ENCODE peak calls at places on chromosome 15, in four cellular contexts. One of them, this sample, is unnamed.
A peak's percentile ranks its signal among the peaks of the same experiment; 100 is the strongest.

GRCh38 chr15:77862651-77863104 is 214.8 kb downstream of the TBC1D2B start:
- DNase-seq in MV-4-11: no peak
- DNase-seq in stimulated activated CD4-positive, alpha-beta T cell treated with anti-CD3 and anti-CD28 coated beads, Interleukin-4, amount 100 ng/mL, for 1 hour: no peak
- DNase-seq in T follicular helper cell: no peak
- DNase-seq in this sample: no peak

GRCh38 chr15:85479071-85479647 is 98.8 kb downstream of the AKAP13 start:
- DNase-seq in stimulated activated CD4-positive, alpha-beta T cell treated with anti-CD3 and anti-CD28 coated beads, Interleukin-4, amount 100 ng/mL, for 1 hour: no peak
- DNase-seq in MV-4-11: no peak
- DNase-seq in T follicular helper cell: no peak
- DNase-seq in this sample: peak; percentile 43

GRCh38 chr15:78365931-78366330 is 25.8 kb downstream of the CRABP1 start:
- DNase-seq in T follicular helper cell: no peak
- DNase-seq in stimulated activated CD4-positive, alpha-beta T cell treated with anti-CD3 and anti-CD28 coated beads, Interleukin-4, amount 100 ng/mL, for 1 hour: no peak
- DNase-seq in MV-4-11: no peak
- DNase-seq in this sample: no peak

GRCh38 chr15:45588199-45588910 is 1.2 kb downstream of the BLOC1S6 start:
- DNase-seq in stimulated activated CD4-positive, alpha-beta T cell treated with anti-CD3 and anti-CD28 coated beads, Interleukin-4, amount 100 ng/mL, for 1 hour: no peak
- DNase-seq in T follicular helper cell: no peak
- DNase-seq in MV-4-11: no peak
- DNase-seq in this sample: no peak

GRCh38 chr15:64950888-64951287 is 38.8 kb downstream of the SPG21 start:
- DNase-seq in T follicular helper cell: no peak
- DNase-seq in stimulated activated CD4-positive, alpha-beta T cell treated with anti-CD3 and anti-CD28 coated beads, Interleukin-4, amount 100 ng/mL, for 1 hour: no peak
- DNase-seq in MV-4-11: peak; percentile 37
- DNase-seq in this sample: no peak

GRCh38 chr15:72967836-72968530 is 84.3 kb upstream of the NEO1 start:
- DNase-seq in MV-4-11: no peak
- DNase-seq in stimulated activated CD4-positive, alpha-beta T cell treated with anti-CD3 and anti-CD28 coated beads, Interleukin-4, amount 100 ng/mL, for 1 hour: no peak
- DNase-seq in T follicular helper cell: no peak
- DNase-seq in this sample: no peak

GRCh38 chr15:23447107-23447500 is at the start of gene GOLGA6L2:
- DNase-seq in MV-4-11: peak; percentile 17
- DNase-seq in T follicular helper cell: no peak
- DNase-seq in stimulated activated CD4-positive, alpha-beta T cell treated with anti-CD3 and anti-CD28 coated beads, Interleukin-4, amount 100 ng/mL, for 1 hour: no peak
- DNase-seq in this sample: no peak

GRCh38 chr15:82543155-82543554 is 2.9 kb upstream of the RPS17 start:
- DNase-seq in stimulated activated CD4-positive, alpha-beta T cell treated with anti-CD3 and anti-CD28 coated beads, Interleukin-4, amount 100 ng/mL, for 1 hour: no peak
- DNase-seq in T follicular helper cell: no peak
- DNase-seq in MV-4-11: peak; percentile 79
- DNase-seq in this sample: no peak

GRCh38 chr15:49605588-49605987 is 15.0 kb downstream of the FAM227B start:
- DNase-seq in T follicular helper cell: no peak
- DNase-seq in stimulated activated CD4-positive, alpha-beta T cell treated with anti-CD3 and anti-CD28 coated beads, Interleukin-4, amount 100 ng/mL, for 1 hour: no peak
- DNase-seq in MV-4-11: no peak
- DNase-seq in this sample: no peak

GRCh38 chr15:96418146-96418545 is 87.6 kb downstream of the NR2F2 start:
- DNase-seq in MV-4-11: no peak
- DNase-seq in T follicular helper cell: no peak
- DNase-seq in stimulated activated CD4-positive, alpha-beta T cell treated with anti-CD3 and anti-CD28 coated beads, Interleukin-4, amount 100 ng/mL, for 1 hour: no peak
- DNase-seq in this sample: no peak

GRCh38 chr15:48675436-48675835 is 29.9 kb upstream of the FBN1 start:
- DNase-seq in T follicular helper cell: no peak
- DNase-seq in stimulated activated CD4-positive, alpha-beta T cell treated with anti-CD3 and anti-CD28 coated beads, Interleukin-4, amount 100 ng/mL, for 1 hour: no peak
- DNase-seq in MV-4-11: no peak
- DNase-seq in this sample: no peak

GRCh38 chr15:80003171-80003570 is 32.2 kb upstream of the BCL2A1 start:
- DNase-seq in T follicular helper cell: no peak
- DNase-seq in stimulated activated CD4-positive, alpha-beta T cell treated with anti-CD3 and anti-CD28 coated beads, Interleukin-4, amount 100 ng/mL, for 1 hour: no peak
- DNase-seq in MV-4-11: no peak
- DNase-seq in this sample: no peak

GRCh38 chr15:92817339-92817886 is 82.7 kb upstream of the CHD2 start:
- DNase-seq in stimulated activated CD4-positive, alpha-beta T cell treated with anti-CD3 and anti-CD28 coated beads, Interleukin-4, amount 100 ng/mL, for 1 hour: no peak
- DNase-seq in MV-4-11: peak; percentile 74
- DNase-seq in T follicular helper cell: no peak
- DNase-seq in this sample: no peak

GRCh38 chr15:62958528-62958927 is 84.0 kb upstream of the TPM1 start:
- DNase-seq in T follicular helper cell: no peak
- DNase-seq in MV-4-11: no peak
- DNase-seq in stimulated activated CD4-positive, alpha-beta T cell treated with anti-CD3 and anti-CD28 coated beads, Interleukin-4, amount 100 ng/mL, for 1 hour: no peak
- DNase-seq in this sample: no peak

GRCh38 chr15:95041297-95041696 is 809.9 kb downstream of the MCTP2 start:
- DNase-seq in MV-4-11: no peak
- DNase-seq in stimulated activated CD4-positive, alpha-beta T cell treated with anti-CD3 and anti-CD28 coated beads, Interleukin-4, amount 100 ng/mL, for 1 hour: no peak
- DNase-seq in T follicular helper cell: no peak
- DNase-seq in this sample: no peak

GRCh38 chr15:40932146-40932545 is 3.0 kb downstream of the DLL4 start:
- DNase-seq in T follicular helper cell: no peak
- DNase-seq in MV-4-11: peak; percentile 40
- DNase-seq in stimulated activated CD4-positive, alpha-beta T cell treated with anti-CD3 and anti-CD28 coated beads, Interleukin-4, amount 100 ng/mL, for 1 hour: no peak
- DNase-seq in this sample: no peak

GRCh38 chr15:66196565-66196964 is 57.0 kb downstream of the MEGF11 start:
- DNase-seq in T follicular helper cell: no peak
- DNase-seq in stimulated activated CD4-positive, alpha-beta T cell treated with anti-CD3 and anti-CD28 coated beads, Interleukin-4, amount 100 ng/mL, for 1 hour: no peak
- DNase-seq in MV-4-11: no peak
- DNase-seq in this sample: no peak

GRCh38 chr15:58445861-58446260 is 14.1 kb downstream of the LIPC start:
- DNase-seq in T follicular helper cell: no peak
- DNase-seq in stimulated activated CD4-positive, alpha-beta T cell treated with anti-CD3 and anti-CD28 coated beads, Interleukin-4, amount 100 ng/mL, for 1 hour: no peak
- DNase-seq in MV-4-11: no peak
- DNase-seq in this sample: no peak

GRCh38 chr15:74203914-74204431 is 1.4 kb upstream of the STRA6 start:
- DNase-seq in T follicular helper cell: no peak
- DNase-seq in MV-4-11: no peak
- DNase-seq in stimulated activated CD4-positive, alpha-beta T cell treated with anti-CD3 and anti-CD28 coated beads, Interleukin-4, amount 100 ng/mL, for 1 hour: no peak
- DNase-seq in this sample: no peak

GRCh38 chr15:97745481-97746071 is 214.9 kb upstream of the ARRDC4 start:
- DNase-seq in stimulated activated CD4-positive, alpha-beta T cell treated with anti-CD3 and anti-CD28 coated beads, Interleukin-4, amount 100 ng/mL, for 1 hour: peak; percentile 7
- DNase-seq in T follicular helper cell: no peak
- DNase-seq in MV-4-11: peak; percentile 46
- DNase-seq in this sample: no peak

GRCh38 chr15:51751687-51752683 is 588 bp downstream of the TMOD2 start:
- DNase-seq in MV-4-11: no peak
- DNase-seq in stimulated activated CD4-positive, alpha-beta T cell treated with anti-CD3 and anti-CD28 coated beads, Interleukin-4, amount 100 ng/mL, for 1 hour: no peak
- DNase-seq in T follicular helper cell: no peak
- DNase-seq in this sample: no peak

GRCh38 chr15:85331666-85332261 is 48.6 kb upstream of the AKAP13 start:
- DNase-seq in MV-4-11: no peak
- DNase-seq in T follicular helper cell: no peak
- DNase-seq in stimulated activated CD4-positive, alpha-beta T cell treated with anti-CD3 and anti-CD28 coated beads, Interleukin-4, amount 100 ng/mL, for 1 hour: no peak
- DNase-seq in this sample: no peak

GRCh38 chr15:29465816-29466215 is 196.2 kb upstream of the NSMCE3 start:
- DNase-seq in MV-4-11: no peak
- DNase-seq in T follicular helper cell: no peak
- DNase-seq in stimulated activated CD4-positive, alpha-beta T cell treated with anti-CD3 and anti-CD28 coated beads, Interleukin-4, amount 100 ng/mL, for 1 hour: no peak
- DNase-seq in this sample: no peak

GRCh38 chr15:50744601-50745000 is 20.9 kb downstream of the SPPL2A start:
- DNase-seq in stimulated activated CD4-positive, alpha-beta T cell treated with anti-CD3 and anti-CD28 coated beads, Interleukin-4, amount 100 ng/mL, for 1 hour: no peak
- DNase-seq in T follicular helper cell: no peak
- DNase-seq in MV-4-11: peak; percentile 19
- DNase-seq in this sample: no peak

GRCh38 chr15:33116218-33116617 is 78.3 kb downstream of the FMN1 start:
- DNase-seq in T follicular helper cell: no peak
- DNase-seq in stimulated activated CD4-positive, alpha-beta T cell treated with anti-CD3 and anti-CD28 coated beads, Interleukin-4, amount 100 ng/mL, for 1 hour: no peak
- DNase-seq in MV-4-11: no peak
- DNase-seq in this sample: no peak

GRCh38 chr15:60614862-60615771 is 136.2 kb upstream of the ICE2 start:
- DNase-seq in stimulated activated CD4-positive, alpha-beta T cell treated with anti-CD3 and anti-CD28 coated beads, Interleukin-4, amount 100 ng/mL, for 1 hour: no peak
- DNase-seq in T follicular helper cell: no peak
- DNase-seq in MV-4-11: no peak
- DNase-seq in this sample: no peak

GRCh38 chr15:51812598-51812997 is 16.9 kb upstream of the TMOD3 start:
- DNase-seq in MV-4-11: no peak
- DNase-seq in stimulated activated CD4-positive, alpha-beta T cell treated with anti-CD3 and anti-CD28 coated beads, Interleukin-4, amount 100 ng/mL, for 1 hour: no peak
- DNase-seq in T follicular helper cell: no peak
- DNase-seq in this sample: no peak

GRCh38 chr15:92438471-92438870 is 44.8 kb downstream of the ST8SIA2 start:
- DNase-seq in T follicular helper cell: no peak
- DNase-seq in stimulated activated CD4-positive, alpha-beta T cell treated with anti-CD3 and anti-CD28 coated beads, Interleukin-4, amount 100 ng/mL, for 1 hour: no peak
- DNase-seq in MV-4-11: no peak
- DNase-seq in this sample: no peak

GRCh38 chr15:47548986-47549385 is 168.3 kb upstream of the SEMA6D start:
- DNase-seq in T follicular helper cell: no peak
- DNase-seq in MV-4-11: no peak
- DNase-seq in stimulated activated CD4-positive, alpha-beta T cell treated with anti-CD3 and anti-CD28 coated beads, Interleukin-4, amount 100 ng/mL, for 1 hour: no peak
- DNase-seq in this sample: no peak

GRCh38 chr15:49902791-49903481 is 216.1 kb downstream of the ATP8B4 start:
- DNase-seq in stimulated activated CD4-positive, alpha-beta T cell treated with anti-CD3 and anti-CD28 coated beads, Interleukin-4, amount 100 ng/mL, for 1 hour: no peak
- DNase-seq in MV-4-11: no peak
- DNase-seq in T follicular helper cell: no peak
- DNase-seq in this sample: no peak

GRCh38 chr15:52660192-52660591 is 19.0 kb downstream of the ATOSA start:
- DNase-seq in stimulated activated CD4-positive, alpha-beta T cell treated with anti-CD3 and anti-CD28 coated beads, Interleukin-4, amount 100 ng/mL, for 1 hour: no peak
- DNase-seq in MV-4-11: no peak
- DNase-seq in T follicular helper cell: no peak
- DNase-seq in this sample: no peak

GRCh38 chr15:41969851-41970431 is 2.4 kb downstream of the EHD4 start:
- DNase-seq in T follicular helper cell: no peak
- DNase-seq in stimulated activated CD4-positive, alpha-beta T cell treated with anti-CD3 and anti-CD28 coated beads, Interleukin-4, amount 100 ng/mL, for 1 hour: no peak
- DNase-seq in MV-4-11: no peak
- DNase-seq in this sample: peak; percentile 18

GRCh38 chr15:59306520-59307163 is 66.0 kb downstream of the MYO1E start:
- DNase-seq in T follicular helper cell: no peak
- DNase-seq in stimulated activated CD4-positive, alpha-beta T cell treated with anti-CD3 and anti-CD28 coated beads, Interleukin-4, amount 100 ng/mL, for 1 hour: no peak
- DNase-seq in MV-4-11: no peak
- DNase-seq in this sample: no peak

GRCh38 chr15:39801641-39802309 is 19.1 kb upstream of the FSIP1 start:
- DNase-seq in T follicular helper cell: no peak
- DNase-seq in MV-4-11: no peak
- DNase-seq in stimulated activated CD4-positive, alpha-beta T cell treated with anti-CD3 and anti-CD28 coated beads, Interleukin-4, amount 100 ng/mL, for 1 hour: no peak
- DNase-seq in this sample: no peak